ENCODE peak calls at places on chromosomes 11 and 22, in five cellular contexts. H is IMR-90, S is mesendoderm, W is H9, U is neuronal stem cell. C is an unnamed sample.
A peak's percentile ranks its signal among the peaks of the same experiment; 100 is the strongest.

GRCh38 chr11:65537620-65538231 is 12.8 kb downstream of the SCYL1 start:
- DNase-seq in H (no peak), S (no peak), W (no peak), U (no peak), C (no peak)

GRCh38 chr22:49869855-49870712 is 16.4 kb downstream of the ZBED4 start:
- DNase-seq in H (no peak), S (no peak), W (no peak), U (no peak), C (no peak)

GRCh38 chr11:111195192-111195591 is 50.3 kb upstream of the POU2AF2 start:
- DNase-seq in H (peak; percentile 31), S (no peak), W (no peak), U (no peak), C (no peak)

GRCh38 chr11:60396790-60397189 is 531 bp downstream of the MS4A14 start:
- DNase-seq in H (no peak), S (no peak), W (no peak), U (no peak), C (no peak)

GRCh38 chr22:47200273-47201051 is 438.0 kb downstream of the TBC1D22A start:
- DNase-seq in H (no peak), S (no peak), W (no peak), U (no peak), C (no peak)

GRCh38 chr11:17985517-17985916 is 27.3 kb downstream of the SERGEF start:
- DNase-seq in H (peak; percentile 51), S (no peak), W (no peak), U (no peak), C (no peak)

GRCh38 chr11:8584511-8584910 is 9.5 kb downstream of the STK33 start:
- DNase-seq in H (no peak), S (peak; percentile 63), W (no peak), U (no peak), C (no peak)

GRCh38 chr11:57552479-57552878 is 15.0 kb downstream of the UBE2L6 start:
- DNase-seq in H (no peak), S (peak; percentile 44), W (no peak), U (no peak), C (no peak)

GRCh38 chr11:61079416-61080150 is 22.7 kb upstream of the CD5 start:
- DNase-seq in H (no peak), S (no peak), W (no peak), U (no peak), C (no peak)

GRCh38 chr11:72856065-72856464 is 41.9 kb downstream of the ATG16L2 start:
- DNase-seq in H (no peak), S (no peak), W (no peak), U (no peak), C (no peak)

GRCh38 chr11:24760681-24761080 is 263.8 kb downstream of the LUZP2 start:
- DNase-seq in H (peak; percentile 30), S (no peak), W (no peak), U (no peak), C (peak; percentile 34)

GRCh38 chr11:102346748-102347525 is at the start of gene BIRC2:
- DNase-seq in H (peak; percentile 89), S (peak; percentile 96), W (peak; percentile 92), U (peak; percentile 93), C (peak; percentile 93)

GRCh38 chr22:42284230-42284591 is 13.8 kb upstream of the TCF20 start:
- DNase-seq in H (no peak), S (no peak), W (no peak), U (no peak), C (no peak)

GRCh38 chr22:27554841-27555456 is 246.6 kb downstream of the MN1 start:
- DNase-seq in H (no peak), S (no peak), W (no peak), U (no peak), C (no peak)

GRCh38 chr11:289145-289705 is 299 bp downstream of the PGGHG start:
- DNase-seq in H (no peak), S (no peak), W (no peak), U (no peak), C (no peak)

GRCh38 chr22:44624689-44625420 is 77.1 kb upstream of the PRR5 start:
- DNase-seq in H (no peak), S (no peak), W (no peak), U (no peak), C (no peak)

GRCh38 chr22:44758354-44758969 is 6.1 kb downstream of the ARHGAP8 start:
- DNase-seq in H (peak; percentile 74), S (peak; percentile 25), W (no peak), U (no peak), C (peak; percentile 23)

GRCh38 chr11:126348806-126349582 is 6.5 kb upstream of the ST3GAL4 start:
- DNase-seq in H (peak; percentile 36), S (no peak), W (no peak), U (no peak), C (no peak)

GRCh38 chr11:126406368-126406767 is 50.9 kb downstream of the ST3GAL4 start:
- DNase-seq in H (no peak), S (no peak), W (no peak), U (no peak), C (no peak)

GRCh38 chr11:43693731-43694130 is 13.2 kb downstream of the HSD17B12 start:
- DNase-seq in H (no peak), S (no peak), W (no peak), U (no peak), C (no peak)

GRCh38 chr11:60891103-60891741 is 15.2 kb downstream of the PRPF19 start:
- DNase-seq in H (peak; percentile 23), S (no peak), W (no peak), U (no peak), C (no peak)

GRCh38 chr11:7555067-7555699 is 41.4 kb downstream of the PPFIBP2 start:
- DNase-seq in H (no peak), S (no peak), W (no peak), U (no peak), C (peak; percentile 40)

GRCh38 chr11:8833568-8834275 is 77.3 kb upstream of the AKIP1 start:
- DNase-seq in H (peak; percentile 74), S (peak; percentile 84), W (no peak), U (no peak), C (peak; percentile 77)

GRCh38 chr11:2699531-2700414 is at the start of gene KCNQ1OT1:
- DNase-seq in H (peak; percentile 92), S (peak; percentile 94), W (peak; percentile 93), U (peak; percentile 84), C (peak; percentile 94)

GRCh38 chr11:2697871-2698270 is 1.9 kb downstream of the KCNQ1OT1 start:
- DNase-seq in H (no peak), S (no peak), W (no peak), U (no peak), C (no peak)

GRCh38 chr11:2700415-2701211 is 819 bp upstream of the KCNQ1OT1 start:
- DNase-seq in H (no peak), S (peak; percentile 58), W (peak; percentile 66), U (peak; percentile 51), C (peak; percentile 59)

GRCh38 chr11:2698386-2699184 is 1.2 kb downstream of the KCNQ1OT1 start:
- DNase-seq in H (no peak), S (no peak), W (peak; percentile 30), U (no peak), C (no peak)

DNA sequence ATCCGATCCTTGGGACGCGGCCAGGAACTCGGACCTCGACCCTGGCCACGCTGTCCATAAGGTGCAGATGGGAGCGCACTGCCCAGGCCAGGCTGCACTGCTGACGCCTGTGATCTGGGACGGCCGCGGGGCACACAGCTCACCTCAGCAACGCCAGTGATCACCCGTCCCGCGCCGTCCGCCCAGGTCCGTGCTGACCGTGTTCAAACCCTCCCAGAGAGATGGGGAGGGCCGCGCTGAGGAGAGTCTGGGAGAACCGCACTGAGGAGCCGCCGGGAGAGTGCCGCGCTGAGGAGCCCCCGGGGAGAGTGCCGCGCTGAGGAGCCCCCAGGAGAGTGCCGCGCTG is 636 bp downstream of the KCNQ1OT1 start:
- DNase-seq in H (peak; percentile 9), S (peak; percentile 24), W (peak; percentile 28), U (no peak), C (no peak)
- H4K8ac ChIP-seq in H (no peak overlapping the region), S (no peak overlapping the region), W (no peak overlapping the region), U (no peak overlapping the region), C (no peak overlapping the region)

GRCh38 chr11:108008656-108009496 is at the start of gene CUL5:
- DNase-seq in H (peak; percentile 91), S (peak; percentile 95), W (peak; percentile 91), U (peak; percentile 92), C (peak; percentile 94)

GRCh38 chr11:108012139-108012725 is 3.5 kb downstream of the CUL5 start:
- DNase-seq in H (no peak), S (no peak), W (no peak), U (no peak), C (no peak)

GRCh38 chr11:108007819-108008218 is 879 bp upstream of the CUL5 start:
- DNase-seq in H (no peak), S (no peak), W (no peak), U (no peak), C (no peak)

GRCh38 chr11:108009497-108010360 is 1.0 kb downstream of the CUL5 start:
- DNase-seq in H (no peak), S (peak; percentile 56), W (no peak), U (no peak), C (peak; percentile 41)
- H4K8ac ChIP-seq in H (peak overlapping the region; percentile 96), S (no peak overlapping the region), W (no peak overlapping the region), U (peak overlapping the region; percentile 68), C (peak overlapping the region; percentile 88)

GRCh38 chr22:46040471-46041465 is 63.8 kb upstream of the WNT7B start:
- DNase-seq in H (no peak), S (no peak), W (no peak), U (no peak), C (no peak)
- H4K8ac ChIP-seq in H (no peak overlapping the region), S (no peak overlapping the region), W (no peak overlapping the region), U (no peak overlapping the region), C (no peak overlapping the region)

GRCh38 chr11:86696451-86696850 is 24.0 kb upstream of the ME3 start:
- DNase-seq in H (no peak), S (no peak), W (no peak), U (no peak), C (no peak)
- H4K8ac ChIP-seq in H (peak overlapping the region; percentile 4), S (no peak overlapping the region), W (no peak overlapping the region), U (no peak overlapping the region), C (peak overlapping the region; percentile 47)

DNA sequence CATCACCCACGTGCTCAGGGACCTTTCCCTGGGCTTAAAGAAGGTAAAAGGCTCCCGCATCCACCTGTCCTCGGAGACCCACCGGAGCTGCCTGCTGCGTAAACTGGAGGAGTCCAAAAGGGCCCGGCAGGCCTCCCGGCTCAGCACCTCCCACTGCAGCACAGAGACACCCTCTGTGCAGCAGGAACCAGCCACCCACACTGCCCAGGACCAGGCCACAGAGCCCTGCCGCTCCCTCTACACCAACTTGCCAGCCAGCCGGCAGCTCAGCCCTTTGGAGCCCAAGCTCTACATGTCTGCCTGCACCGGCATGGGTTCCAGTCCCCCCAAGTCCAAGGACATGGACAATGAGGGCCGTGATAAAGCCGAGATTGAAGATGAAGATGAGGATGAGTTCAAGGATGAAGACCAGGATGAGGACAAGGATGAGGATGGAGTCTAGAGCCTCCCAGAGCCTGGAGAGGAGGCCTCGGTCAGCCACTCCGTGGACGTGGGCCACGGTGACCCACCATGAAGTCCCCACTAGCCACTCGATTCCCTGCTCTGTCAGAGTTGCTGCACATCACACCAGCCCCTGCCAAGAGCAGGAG is 4.2 kb downstream of the CCDC116 start:
- DNase-seq in H (no peak), S (no peak), W (no peak), U (no peak), C (no peak)
- H4K8ac ChIP-seq in H (no peak overlapping the region), S (no peak overlapping the region), W (no peak overlapping the region), U (no peak overlapping the region), C (no peak overlapping the region)